ENCODE peak calls at places on chromosomes 13 and 19, in six cellular contexts. D, T, U, B, Y and R are unnamed samples.

GRCh38 chr19:35045667-35046300 is 4.3 kb downstream of the HPN start:
- DNase-seq in D (no peak), T (no peak), U (no peak), B (no peak), Y (peak), R (peak)

GRCh38 chr19:55258476-55258827 is 365 bp downstream of the PPP6R1 start:
- DNase-seq in D (peak), T (no peak), U (peak), B (no peak), Y (no peak), R (no peak)

GRCh38 chr19:48713041-48713863 is 6.3 kb downstream of the MAMSTR start:
- DNase-seq in D (no peak), T (no peak), U (no peak), B (no peak), Y (no peak), R (no peak)

GRCh38 chr19:17902701-17903100 is 30.1 kb upstream of the CCDC124 start:
- DNase-seq in D (no peak), T (no peak), U (no peak), B (no peak), Y (no peak), R (no peak)

GRCh38 chr19:29858000-29858596 is 46.3 kb downstream of the CCNE1 start:
- DNase-seq in D (no peak), T (peak), U (no peak), B (peak), Y (no peak), R (no peak)

GRCh38 chr19:29745253-29745652 is 30.2 kb upstream of the C19orf12 start:
- DNase-seq in D (no peak), T (no peak), U (no peak), B (no peak), Y (no peak), R (no peak)

GRCh38 chr19:51460164-51460992 is 2.1 kb upstream of the SIGLEC8 start:
- DNase-seq in D (peak), T (no peak), U (no peak), B (peak), Y (no peak), R (no peak)

GRCh38 chr13:43089912-43090498 is 66.6 kb downstream of the DNAJC15 start:
- DNase-seq in D (no peak), T (no peak), U (no peak), B (no peak), Y (no peak), R (no peak)

GRCh38 chr19:6738726-6739389 is 622 bp upstream of the TRIP10 start:
- DNase-seq in D (no peak), T (peak), U (peak), B (peak), Y (no peak), R (no peak)

GRCh38 chr19:50720921-50721291 is 1.3 kb upstream of the SHANK1 start:
- DNase-seq in D (no peak), T (no peak), U (no peak), B (no peak), Y (no peak), R (no peak)

GRCh38 chr19:55930996-55931515 is 1.1 kb downstream of the NLRP13 start:
- DNase-seq in D (no peak), T (no peak), U (no peak), B (no peak), Y (peak), R (no peak)

GRCh38 chr19:7627166-7627565 is 2.2 kb downstream of the XAB2 start:
- DNase-seq in D (no peak), T (no peak), U (no peak), B (no peak), Y (no peak), R (no peak)

GRCh38 chr13:112958127-112958989 is 10.7 kb upstream of the MCF2L start:
- DNase-seq in D (peak), T (no peak), U (no peak), B (no peak), Y (no peak), R (no peak)

GRCh38 chr13:31001647-31002046 is 69.2 kb downstream of the TEX26 start:
- DNase-seq in D (no peak), T (no peak), U (no peak), B (no peak), Y (no peak), R (no peak)

GRCh38 chr19:10365518-10365917 is 14.9 kb downstream of the TYK2 start:
- DNase-seq in D (no peak), T (no peak), U (no peak), B (no peak), Y (no peak), R (no peak)

GRCh38 chr19:5130371-5131030 is 161.6 kb downstream of the KDM4B start:
- DNase-seq in D (no peak), T (peak), U (no peak), B (no peak), Y (peak), R (peak)

GRCh38 chr19:35908010-35908441 is at the start of gene TYROBP:
- DNase-seq in D (no peak), T (no peak), U (no peak), B (no peak), Y (no peak), R (no peak)

GRCh38 chr19:57002765-57003164 is 117.0 kb upstream of the USP29 start:
- DNase-seq in D (no peak), T (no peak), U (no peak), B (no peak), Y (no peak), R (no peak)

GRCh38 chr19:35712910-35713845 is 4.6 kb upstream of the KMT2B start:
- DNase-seq in D (no peak), T (peak), U (no peak), B (no peak), Y (peak), R (peak)

GRCh38 chr13:41900918-41901317 is 60.0 kb downstream of the VWA8 start:
- DNase-seq in D (no peak), T (no peak), U (no peak), B (no peak), Y (no peak), R (no peak)

GRCh38 chr19:15902254-15902653 is 4.4 kb upstream of the CYP4F2 start:
- DNase-seq in D (no peak), T (no peak), U (no peak), B (no peak), Y (no peak), R (no peak)

GRCh38 chr13:99075268-99076191 is 97.7 kb upstream of the DOCK9 start:
- DNase-seq in D (no peak), T (no peak), U (no peak), B (no peak), Y (peak), R (no peak)

GRCh38 chr13:28321751-28322150 is 173.2 kb downstream of the FLT1 start:
- DNase-seq in D (no peak), T (no peak), U (no peak), B (no peak), Y (no peak), R (no peak)

GRCh38 chr13:50244913-50245574 is 229.8 kb downstream of the KCNRG start:
- DNase-seq in D (no peak), T (no peak), U (peak), B (peak), Y (peak), R (no peak)

GRCh38 chr19:677201-677600 is 1.0 kb downstream of the FSTL3 start:
- DNase-seq in D (no peak), T (peak), U (peak), B (peak), Y (no peak), R (no peak)
- TF ChIP-seq POLR2AphosphoS5 in D (peak), T (peak), U (peak), B (peak), Y (no peak), R (no peak)

GRCh38 chr19:37551123-37551993 is 43.2 kb downstream of the ZNF571 start:
- DNase-seq in D (no peak), T (peak), U (no peak), B (no peak), Y (no peak), R (peak)
- TF ChIP-seq POLR2AphosphoS5 in D (no peak), T (no peak), U (no peak), B (no peak), Y (no peak), R (no peak)

DNA sequence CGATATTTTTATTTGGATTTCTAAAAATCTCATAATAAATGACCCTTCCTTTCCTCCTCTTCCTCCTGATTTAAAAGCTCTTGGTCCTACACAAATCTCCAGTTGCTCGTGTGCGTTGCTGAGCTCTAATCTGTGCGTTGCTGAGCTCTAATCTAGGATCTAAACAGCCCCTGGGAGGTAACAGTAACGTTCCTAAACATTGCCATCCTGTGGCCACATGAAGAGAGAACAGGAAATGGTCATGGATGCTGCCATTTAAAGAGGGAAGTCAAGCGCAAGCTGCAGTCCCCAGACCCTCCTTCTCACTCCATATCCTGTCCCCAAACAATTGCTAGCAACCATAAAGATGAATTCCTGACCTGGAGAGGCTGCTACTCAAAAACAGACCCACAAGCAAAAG is 170.8 kb downstream of the NUFIP1 start:
- DNase-seq in D (no peak), T (no peak), U (no peak), B (no peak), Y (no peak), R (no peak)
- TF ChIP-seq POLR2AphosphoS5 in D (no peak), T (no peak), U (no peak), B (no peak), Y (no peak), R (no peak)

GRCh38 chr13:80630685-80631121 is 289.8 kb upstream of the SPRY2 start:
- DNase-seq in D (no peak), T (no peak), U (no peak), B (no peak), Y (no peak), R (no peak)
- TF ChIP-seq POLR2AphosphoS5 in D (no peak), T (peak), U (no peak), B (peak), Y (no peak), R (no peak)

GRCh38 chr13:51245583-51245982 is 23.4 kb downstream of the FAM124A start:
- DNase-seq in D (no peak), T (no peak), U (no peak), B (no peak), Y (no peak), R (no peak)
- TF ChIP-seq POLR2AphosphoS5 in D (no peak), T (no peak), U (no peak), B (no peak), Y (no peak), R (no peak)

GRCh38 chr19:33532859-33533455 is 11.4 kb upstream of the PEPD start:
- DNase-seq in D (no peak), T (no peak), U (no peak), B (no peak), Y (no peak), R (no peak)
- TF ChIP-seq POLR2AphosphoS5 in D (no peak), T (no peak), U (no peak), B (no peak), Y (no peak), R (no peak)

GRCh38 chr13:27266937-27267336 is 3.7 kb upstream of the RASL11A start:
- DNase-seq in D (no peak), T (no peak), U (no peak), B (no peak), Y (no peak), R (no peak)
- TF ChIP-seq POLR2AphosphoS5 in D (no peak), T (no peak), U (no peak), B (no peak), Y (no peak), R (no peak)

GRCh38 chr13:79675931-79676658 is 195.1 kb downstream of the NDFIP2 start:
- DNase-seq in D (no peak), T (no peak), U (no peak), B (no peak), Y (no peak), R (no peak)

GRCh38 chr13:79680485-79680884 is 199.5 kb downstream of the NDFIP2 start:
- DNase-seq in D (no peak), T (no peak), U (no peak), B (no peak), Y (no peak), R (no peak)

GRCh38 chr13:79681069-79681468 is 200.1 kb downstream of the NDFIP2 start:
- DNase-seq in D (no peak), T (no peak), U (no peak), B (no peak), Y (no peak), R (no peak)

GRCh38 chr13:79679334-79679733 is 198.4 kb downstream of the NDFIP2 start:
- DNase-seq in D (peak), T (peak), U (peak), B (peak), Y (no peak), R (no peak)

GRCh38 chr13:79678100-79678499 is 197.1 kb downstream of the NDFIP2 start:
- DNase-seq in D (no peak), T (no peak), U (no peak), B (no peak), Y (no peak), R (no peak)
- TF ChIP-seq POLR2AphosphoS5 in D (no peak), T (no peak), U (no peak), B (no peak), Y (no peak), R (no peak)